ENCODE peak calls at places on chromosome 7, in four cellular contexts. L, D, K and C are unnamed samples.
A peak's percentile ranks its signal among the peaks of the same experiment; 100 is the strongest.

GRCh38 chr7:1666251-1666778 is 3.8 kb upstream of the ELFN1 start:
- DNase-seq in L (no peak), D (peak; percentile 19), K (no peak), C (no peak)

GRCh38 chr7:42617781-42618457 is 294.0 kb downstream of the C7orf25 start:
- DNase-seq in L (no peak), D (no peak), K (no peak), C (no peak)

GRCh38 chr7:123715198-123715597 is 33.6 kb downstream of the WASL start:
- DNase-seq in L (no peak), D (no peak), K (no peak), C (no peak)

GRCh38 chr7:51802698-51803097 is 486.1 kb upstream of the COBL start:
- DNase-seq in L (no peak), D (no peak), K (no peak), C (no peak)

GRCh38 chr7:85890244-85890811 is 703.5 kb upstream of the SEMA3D start:
- DNase-seq in L (peak; percentile 6), D (no peak), K (no peak), C (no peak)

GRCh38 chr7:45670227-45670626 is 96.1 kb downstream of the ADCY1 start:
- DNase-seq in L (no peak), D (peak; percentile 52), K (no peak), C (no peak)

GRCh38 chr7:74297516-74298233 is 8.5 kb downstream of the CLIP2 start:
- DNase-seq in L (no peak), D (no peak), K (no peak), C (no peak)

GRCh38 chr7:34015656-34016055 is 110.3 kb downstream of the BMPER start:
- DNase-seq in L (no peak), D (no peak), K (no peak), C (no peak)

GRCh38 chr7:30164567-30164966 is 29.8 kb downstream of the MTURN start:
- DNase-seq in L (peak; percentile 33), D (no peak), K (peak; percentile 48), C (no peak)

GRCh38 chr7:105806592-105807266 is 69.7 kb downstream of the ATXN7L1 start:
- DNase-seq in L (no peak), D (peak; percentile 55), K (peak; percentile 74), C (peak; percentile 29)

GRCh38 chr7:69597278-69598076 is 798 bp upstream of the AUTS2 start:
- DNase-seq in L (no peak), D (peak; percentile 79), K (no peak), C (peak; percentile 58)

GRCh38 chr7:71682841-71683341 is 550.9 kb downstream of the GALNT17 start:
- DNase-seq in L (no peak), D (no peak), K (no peak), C (no peak)
- H3K27ac ChIP-seq in L (no peak overlapping the region), D (no peak overlapping the region), K (no peak overlapping the region), C (no peak overlapping the region)

DNA sequence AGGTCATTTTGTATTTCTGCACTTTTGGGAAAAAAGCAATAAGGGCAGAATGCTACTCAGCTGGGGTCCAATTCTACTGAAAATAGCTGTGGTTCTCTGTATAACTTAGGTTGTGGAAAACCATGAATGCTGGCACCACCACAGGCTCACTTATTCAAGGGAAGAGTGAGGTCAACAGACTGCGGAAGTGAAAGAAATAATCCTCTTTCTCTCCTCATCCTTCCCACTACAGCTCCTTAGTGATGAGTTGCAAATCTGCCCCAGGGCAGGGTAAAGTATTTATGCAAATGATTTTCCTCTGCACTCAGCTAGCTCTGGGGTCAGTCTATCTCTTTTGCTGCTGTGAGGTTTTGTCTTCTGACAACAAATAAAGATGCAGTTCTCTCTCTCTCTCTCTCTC is 74.1 kb upstream of the PTPRZ1 start:
- DNase-seq in L (no peak), D (no peak), K (no peak), C (no peak)
- H3K27ac ChIP-seq in L (no peak overlapping the region), D (no peak overlapping the region), K (no peak overlapping the region), C (no peak overlapping the region)

GRCh38 chr7:64905133-64905532 is 2.1 kb downstream of the ZNF273 start:
- DNase-seq in L (no peak), D (no peak), K (no peak), C (no peak)

GRCh38 chr7:64907641-64908326 is 4.7 kb downstream of the ZNF273 start:
- DNase-seq in L (no peak), D (no peak), K (peak; percentile 12), C (no peak)

GRCh38 chr7:64904008-64904407 is 935 bp downstream of the ZNF273 start:
- DNase-seq in L (no peak), D (no peak), K (no peak), C (no peak)

GRCh38 chr7:64905547-64905946 is 2.5 kb downstream of the ZNF273 start:
- DNase-seq in L (no peak), D (no peak), K (no peak), C (no peak)

GRCh38 chr7:64908358-64908757 is 5.3 kb downstream of the ZNF273 start:
- DNase-seq in L (no peak), D (no peak), K (no peak), C (no peak)
- H3K27ac ChIP-seq in L (no peak overlapping the region), D (no peak overlapping the region), K (no peak overlapping the region), C (no peak overlapping the region)

GRCh38 chr7:116696707-116697106 is 24.7 kb downstream of the MET start:
- DNase-seq in L (no peak), D (no peak), K (no peak), C (no peak)
- H3K27ac ChIP-seq in L (peak overlapping the region; percentile 92), D (no peak overlapping the region), K (no peak overlapping the region), C (no peak overlapping the region)